ENCODE peak calls at places on chromosomes 5 and 9, in nine cellular contexts. One of them, this sample, is unnamed. For H3K4me1, the result is how much of the 10 kb centered on the place peaks cover.

GRCh38 chr9:80437825-80438224 is 866.1 kb downstream of the TLE4 start:
- DNase-seq in HCT116: no peak
- DNase-seq in BE2C: no peak
- DNase-seq in breast epithelium: no peak
- DNase-seq in hepatocyte: no peak
- DNase-seq in A549: no peak
- DNase-seq in psoas muscle: no peak
- DNase-seq in CD8-positive, alpha-beta T cell: no peak
- DNase-seq in A673: peak
- DNase-seq in this sample: no peak

GRCh38 chr9:129773262-129774048 is 20.6 kb upstream of the PTGES start:
- DNase-seq in BE2C: no peak
- DNase-seq in hepatocyte: no peak
- DNase-seq in HCT116: no peak
- DNase-seq in A673: no peak
- DNase-seq in A549: peak
- DNase-seq in breast epithelium: peak
- DNase-seq in psoas muscle: peak
- DNase-seq in CD8-positive, alpha-beta T cell: no peak
- DNase-seq in this sample: peak

GRCh38 chr5:180135967-180136641 is 64.5 kb upstream of the RNF130 start:
- DNase-seq in A549: no peak
- DNase-seq in HCT116: no peak
- DNase-seq in psoas muscle: peak
- DNase-seq in CD8-positive, alpha-beta T cell: peak
- DNase-seq in breast epithelium: no peak
- DNase-seq in A673: no peak
- DNase-seq in BE2C: no peak
- DNase-seq in hepatocyte: no peak
- DNase-seq in this sample: no peak

GRCh38 chr9:3237121-3237520 is 288.7 kb downstream of the RFX3 start:
- DNase-seq in A673: no peak
- DNase-seq in BE2C: no peak
- DNase-seq in A549: no peak
- DNase-seq in CD8-positive, alpha-beta T cell: no peak
- DNase-seq in psoas muscle: no peak
- DNase-seq in HCT116: no peak
- DNase-seq in hepatocyte: no peak
- DNase-seq in breast epithelium: no peak
- DNase-seq in this sample: no peak

GRCh38 chr5:178145965-178146820 is 7.5 kb downstream of the NHP2 start:
- DNase-seq in HCT116: peak
- DNase-seq in BE2C: peak
- DNase-seq in psoas muscle: peak
- DNase-seq in A549: peak
- DNase-seq in hepatocyte: peak
- DNase-seq in breast epithelium: peak
- DNase-seq in A673: peak
- DNase-seq in CD8-positive, alpha-beta T cell: peak
- DNase-seq in this sample: peak

GRCh38 chr9:133796562-133796961 is 58.4 kb upstream of the SARDH start:
- DNase-seq in hepatocyte: no peak
- DNase-seq in CD8-positive, alpha-beta T cell: no peak
- DNase-seq in psoas muscle: no peak
- DNase-seq in A673: no peak
- DNase-seq in A549: no peak
- DNase-seq in breast epithelium: no peak
- DNase-seq in HCT116: no peak
- DNase-seq in BE2C: no peak
- DNase-seq in this sample: no peak

GRCh38 chr5:7565559-7565958 is 169.6 kb downstream of the ADCY2 start:
- DNase-seq in A549: no peak
- DNase-seq in CD8-positive, alpha-beta T cell: no peak
- DNase-seq in psoas muscle: no peak
- DNase-seq in BE2C: no peak
- DNase-seq in HCT116: no peak
- DNase-seq in hepatocyte: no peak
- DNase-seq in breast epithelium: no peak
- DNase-seq in A673: no peak
- DNase-seq in this sample: no peak

GRCh38 chr9:6864102-6864501 is 106.3 kb downstream of the KDM4C start:
- DNase-seq in psoas muscle: no peak
- DNase-seq in BE2C: no peak
- DNase-seq in CD8-positive, alpha-beta T cell: no peak
- DNase-seq in breast epithelium: no peak
- DNase-seq in HCT116: no peak
- DNase-seq in hepatocyte: no peak
- DNase-seq in A549: no peak
- DNase-seq in A673: no peak
- DNase-seq in this sample: peak

GRCh38 chr9:137384116-137384756 is 38.7 kb downstream of the EXD3 start:
- DNase-seq in hepatocyte: no peak
- DNase-seq in HCT116: no peak
- DNase-seq in breast epithelium: no peak
- DNase-seq in A673: no peak
- DNase-seq in CD8-positive, alpha-beta T cell: no peak
- DNase-seq in BE2C: no peak
- DNase-seq in A549: no peak
- DNase-seq in psoas muscle: peak
- DNase-seq in this sample: no peak

GRCh38 chr9:135588886-135589595 is 27.5 kb downstream of the PAEP start:
- DNase-seq in breast epithelium: no peak
- DNase-seq in hepatocyte: peak
- DNase-seq in CD8-positive, alpha-beta T cell: no peak
- DNase-seq in psoas muscle: peak
- DNase-seq in BE2C: no peak
- DNase-seq in HCT116: no peak
- DNase-seq in A549: no peak
- DNase-seq in A673: no peak
- DNase-seq in this sample: no peak

GRCh38 chr5:177382423-177383029 is 1.7 kb upstream of the SLC34A1 start:
- DNase-seq in hepatocyte: peak
- DNase-seq in A673: no peak
- DNase-seq in BE2C: peak
- DNase-seq in A549: no peak
- DNase-seq in HCT116: no peak
- DNase-seq in CD8-positive, alpha-beta T cell: no peak
- DNase-seq in psoas muscle: no peak
- DNase-seq in breast epithelium: no peak
- DNase-seq in this sample: no peak

GRCh38 chr5:141914154-141914743 is 9.4 kb upstream of the DELE1 start:
- DNase-seq in A549: no peak
- DNase-seq in HCT116: no peak
- DNase-seq in psoas muscle: peak
- DNase-seq in BE2C: peak
- DNase-seq in breast epithelium: no peak
- DNase-seq in hepatocyte: peak
- DNase-seq in A673: no peak
- DNase-seq in CD8-positive, alpha-beta T cell: peak
- DNase-seq in this sample: no peak

GRCh38 chr9:15272377-15272928 is 34.6 kb downstream of the TTC39B start:
- DNase-seq in CD8-positive, alpha-beta T cell: no peak
- DNase-seq in A549: no peak
- DNase-seq in A673: no peak
- DNase-seq in psoas muscle: no peak
- DNase-seq in hepatocyte: no peak
- DNase-seq in BE2C: no peak
- DNase-seq in HCT116: no peak
- DNase-seq in breast epithelium: no peak
- DNase-seq in this sample: no peak

GRCh38 chr9:133160742-133161541 is 2.8 kb downstream of the GBGT1 start:
- DNase-seq in HCT116: peak
- DNase-seq in hepatocyte: peak
- DNase-seq in breast epithelium: peak
- DNase-seq in A673: peak
- DNase-seq in CD8-positive, alpha-beta T cell: peak
- DNase-seq in psoas muscle: peak
- DNase-seq in BE2C: peak
- DNase-seq in A549: peak
- DNase-seq in this sample: peak

GRCh38 chr5:79806741-79807140 is 117.1 kb downstream of the CMYA5 start:
- DNase-seq in HCT116: no peak
- DNase-seq in BE2C: no peak
- DNase-seq in breast epithelium: no peak
- DNase-seq in CD8-positive, alpha-beta T cell: no peak
- DNase-seq in A673: peak
- DNase-seq in A549: no peak
- DNase-seq in hepatocyte: no peak
- DNase-seq in psoas muscle: no peak
- DNase-seq in this sample: no peak

GRCh38 chr5:135139397-135140134 is 105.5 kb upstream of the PITX1 start:
- DNase-seq in psoas muscle: no peak
- DNase-seq in breast epithelium: no peak
- DNase-seq in BE2C: no peak
- DNase-seq in HCT116: peak
- DNase-seq in A549: peak
- DNase-seq in A673: peak
- DNase-seq in CD8-positive, alpha-beta T cell: no peak
- DNase-seq in hepatocyte: peak
- DNase-seq in this sample: peak

GRCh38 chr9:8188720-8189407 is 389.3 kb upstream of the DMAC1 start:
- DNase-seq in hepatocyte: peak
- DNase-seq in CD8-positive, alpha-beta T cell: no peak
- DNase-seq in psoas muscle: no peak
- DNase-seq in BE2C: peak
- DNase-seq in A673: no peak
- DNase-seq in A549: no peak
- DNase-seq in HCT116: no peak
- DNase-seq in breast epithelium: no peak
- DNase-seq in this sample: no peak

GRCh38 chr5:73596705-73597328 is 29.2 kb upstream of the ARHGEF28 start:
- DNase-seq in CD8-positive, alpha-beta T cell: no peak
- DNase-seq in psoas muscle: no peak
- DNase-seq in A549: peak
- DNase-seq in breast epithelium: no peak
- DNase-seq in BE2C: peak
- DNase-seq in hepatocyte: peak
- DNase-seq in HCT116: peak
- DNase-seq in A673: peak
- DNase-seq in this sample: no peak

DNA sequence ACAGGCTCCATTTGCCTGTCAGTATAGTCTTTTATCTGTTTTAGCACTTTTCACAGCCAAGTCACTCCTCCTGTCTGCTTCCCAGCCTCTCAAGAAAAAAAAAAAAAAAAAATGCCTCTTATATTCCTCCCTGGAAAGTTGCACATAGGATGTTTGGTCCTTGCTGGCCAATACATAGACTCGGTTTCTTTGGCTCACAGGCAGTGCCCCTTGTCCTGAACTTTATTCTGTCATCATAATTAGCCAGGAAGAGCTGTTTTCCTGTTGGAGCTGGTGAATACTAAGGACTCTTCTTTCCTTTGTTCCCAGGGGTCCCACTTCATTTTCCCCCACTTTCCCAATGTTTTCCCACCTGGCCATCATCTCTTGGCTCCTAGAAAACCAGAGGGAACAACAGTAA is 191.2 kb downstream of the NR3C1 start:
- DNase-seq in psoas muscle: no peak
- DNase-seq in A549: no peak
- DNase-seq in BE2C: no peak
- DNase-seq in breast epithelium: no peak
- DNase-seq in A673: no peak
- DNase-seq in CD8-positive, alpha-beta T cell: no peak
- DNase-seq in hepatocyte: no peak
- DNase-seq in HCT116: no peak
- DNase-seq in this sample: no peak
- H3K4me1 ChIP-seq in psoas muscle: under half
- H3K4me1 ChIP-seq in A549: under half
- H3K4me1 ChIP-seq in BE2C: under half
- H3K4me1 ChIP-seq in breast epithelium: under half
- H3K4me1 ChIP-seq in A673: under half
- H3K4me1 ChIP-seq in CD8-positive, alpha-beta T cell: under half
- H3K4me1 ChIP-seq in hepatocyte: under half
- H3K4me1 ChIP-seq in HCT116: under half
- H3K4me1 ChIP-seq in this sample: under half

GRCh38 chr5:150513375-150514309 is 5.7 kb downstream of the NDST1 start:
- DNase-seq in A673: no peak
- DNase-seq in hepatocyte: no peak
- DNase-seq in A549: no peak
- DNase-seq in HCT116: no peak
- DNase-seq in CD8-positive, alpha-beta T cell: no peak
- DNase-seq in BE2C: peak
- DNase-seq in breast epithelium: no peak
- DNase-seq in psoas muscle: peak
- DNase-seq in this sample: no peak
- TF ChIP-seq CTCF in A673: peak
- TF ChIP-seq CTCF in hepatocyte: no peak
- TF ChIP-seq CTCF in A549: no peak
- TF ChIP-seq CTCF in HCT116: peak
- TF ChIP-seq CTCF in CD8-positive, alpha-beta T cell: no peak
- TF ChIP-seq CTCF in BE2C: peak
- TF ChIP-seq CTCF in breast epithelium: no peak
- TF ChIP-seq CTCF in psoas muscle: no peak
- TF ChIP-seq CTCF in this sample: peak

GRCh38 chr9:105459329-105459728 is 11.5 kb downstream of the FSD1L start:
- DNase-seq in hepatocyte: peak
- DNase-seq in A673: no peak
- DNase-seq in BE2C: no peak
- DNase-seq in HCT116: no peak
- DNase-seq in psoas muscle: no peak
- DNase-seq in breast epithelium: no peak
- DNase-seq in A549: no peak
- DNase-seq in CD8-positive, alpha-beta T cell: no peak
- DNase-seq in this sample: no peak
- H3K4me1 ChIP-seq in hepatocyte: under half
- H3K4me1 ChIP-seq in A673: under half
- H3K4me1 ChIP-seq in BE2C: under half
- H3K4me1 ChIP-seq in HCT116: under half
- H3K4me1 ChIP-seq in psoas muscle: under half
- H3K4me1 ChIP-seq in breast epithelium: under half
- H3K4me1 ChIP-seq in A549: under half
- H3K4me1 ChIP-seq in CD8-positive, alpha-beta T cell: under half
- H3K4me1 ChIP-seq in this sample: under half

GRCh38 chr9:123364241-123364824 is 8.3 kb downstream of the CRB2 start:
- DNase-seq in hepatocyte: peak
- DNase-seq in HCT116: no peak
- DNase-seq in A673: no peak
- DNase-seq in breast epithelium: no peak
- DNase-seq in CD8-positive, alpha-beta T cell: no peak
- DNase-seq in A549: no peak
- DNase-seq in psoas muscle: no peak
- DNase-seq in BE2C: no peak
- DNase-seq in this sample: no peak

GRCh38 chr9:123368023-123368422 is 12.0 kb downstream of the CRB2 start:
- DNase-seq in CD8-positive, alpha-beta T cell: no peak
- DNase-seq in A673: no peak
- DNase-seq in breast epithelium: no peak
- DNase-seq in hepatocyte: no peak
- DNase-seq in A549: no peak
- DNase-seq in HCT116: no peak
- DNase-seq in psoas muscle: no peak
- DNase-seq in BE2C: no peak
- DNase-seq in this sample: no peak

GRCh38 chr9:123362856-123363255 is 6.9 kb downstream of the CRB2 start:
- DNase-seq in CD8-positive, alpha-beta T cell: no peak
- DNase-seq in A673: no peak
- DNase-seq in BE2C: no peak
- DNase-seq in breast epithelium: no peak
- DNase-seq in psoas muscle: no peak
- DNase-seq in hepatocyte: no peak
- DNase-seq in A549: no peak
- DNase-seq in HCT116: no peak
- DNase-seq in this sample: no peak

GRCh38 chr9:123365881-123366528 is 10.0 kb downstream of the CRB2 start:
- DNase-seq in HCT116: no peak
- DNase-seq in A673: no peak
- DNase-seq in CD8-positive, alpha-beta T cell: no peak
- DNase-seq in breast epithelium: no peak
- DNase-seq in hepatocyte: no peak
- DNase-seq in psoas muscle: no peak
- DNase-seq in BE2C: no peak
- DNase-seq in A549: no peak
- DNase-seq in this sample: no peak

GRCh38 chr9:123365287-123365880 is 9.4 kb downstream of the CRB2 start:
- DNase-seq in breast epithelium: no peak
- DNase-seq in HCT116: no peak
- DNase-seq in psoas muscle: no peak
- DNase-seq in A549: no peak
- DNase-seq in BE2C: no peak
- DNase-seq in hepatocyte: no peak
- DNase-seq in CD8-positive, alpha-beta T cell: no peak
- DNase-seq in A673: no peak
- DNase-seq in this sample: no peak
- TF ChIP-seq CTCF in breast epithelium: no peak
- TF ChIP-seq CTCF in HCT116: peak
- TF ChIP-seq CTCF in psoas muscle: no peak
- TF ChIP-seq CTCF in A549: no peak
- TF ChIP-seq CTCF in BE2C: peak
- TF ChIP-seq CTCF in hepatocyte: peak
- TF ChIP-seq CTCF in CD8-positive, alpha-beta T cell: no peak
- TF ChIP-seq CTCF in A673: peak
- TF ChIP-seq CTCF in this sample: peak